ENCODE peak calls at places on chromosomes 5 and 9, in five cellular contexts. One of them, this sample, is unnamed.

GRCh38 chr5:123269436-123269835 is 153.8 kb downstream of the CEP120 start:
- DNase-seq in Calu3: no peak
- DNase-seq in CD8-positive, alpha-beta T cell: no peak
- DNase-seq in GM13976: no peak
- DNase-seq in Peyer's patch: no peak
- DNase-seq in this sample: no peak

GRCh38 chr5:2193142-2193922 is 310.6 kb upstream of the IRX4 start:
- DNase-seq in GM13976: no peak
- DNase-seq in Peyer's patch: no peak
- DNase-seq in CD8-positive, alpha-beta T cell: no peak
- DNase-seq in Calu3: no peak
- DNase-seq in this sample: no peak

GRCh38 chr9:131891578-131891977 is 151.7 kb upstream of the RAPGEF1 start:
- DNase-seq in GM13976: no peak
- DNase-seq in CD8-positive, alpha-beta T cell: no peak
- DNase-seq in Calu3: no peak
- DNase-seq in Peyer's patch: no peak
- DNase-seq in this sample: no peak

GRCh38 chr5:100731768-100732167 is 171.3 kb downstream of the ST8SIA4 start:
- DNase-seq in Calu3: no peak
- DNase-seq in Peyer's patch: no peak
- DNase-seq in CD8-positive, alpha-beta T cell: peak
- DNase-seq in GM13976: peak
- DNase-seq in this sample: no peak

GRCh38 chr9:127589955-127590370 is 22.1 kb upstream of the STXBP1 start:
- DNase-seq in CD8-positive, alpha-beta T cell: no peak
- DNase-seq in GM13976: peak
- DNase-seq in Calu3: peak
- DNase-seq in Peyer's patch: peak
- DNase-seq in this sample: no peak

GRCh38 chr9:37269221-37269620 is 148.8 kb downstream of the ZCCHC7 start:
- DNase-seq in Calu3: no peak
- DNase-seq in Peyer's patch: no peak
- DNase-seq in GM13976: no peak
- DNase-seq in CD8-positive, alpha-beta T cell: no peak
- DNase-seq in this sample: no peak

GRCh38 chr5:157821822-157822622 is 36.9 kb downstream of the CLINT1 start:
- DNase-seq in CD8-positive, alpha-beta T cell: no peak
- DNase-seq in GM13976: no peak
- DNase-seq in Calu3: no peak
- DNase-seq in Peyer's patch: no peak
- DNase-seq in this sample: no peak

GRCh38 chr9:132787748-132788159 is 90.3 kb downstream of the AK8 start:
- DNase-seq in CD8-positive, alpha-beta T cell: no peak
- DNase-seq in Calu3: no peak
- DNase-seq in GM13976: peak
- DNase-seq in Peyer's patch: no peak
- DNase-seq in this sample: no peak

GRCh38 chr5:129400395-129400983 is 59.6 kb upstream of the ADAMTS19 start:
- DNase-seq in GM13976: no peak
- DNase-seq in Peyer's patch: no peak
- DNase-seq in Calu3: no peak
- DNase-seq in CD8-positive, alpha-beta T cell: no peak
- DNase-seq in this sample: no peak

GRCh38 chr5:127206320-127207113 is 84.1 kb upstream of the MEGF10 start:
- DNase-seq in Peyer's patch: no peak
- DNase-seq in Calu3: peak
- DNase-seq in GM13976: no peak
- DNase-seq in CD8-positive, alpha-beta T cell: no peak
- DNase-seq in this sample: no peak

GRCh38 chr5:142109356-142110045 is 922 bp downstream of the NDFIP1 start:
- DNase-seq in CD8-positive, alpha-beta T cell: peak
- DNase-seq in Peyer's patch: no peak
- DNase-seq in Calu3: no peak
- DNase-seq in GM13976: peak
- DNase-seq in this sample: no peak

GRCh38 chr9:127783111-127783621 is 2.7 kb upstream of the CDK9 start:
- DNase-seq in Peyer's patch: no peak
- DNase-seq in Calu3: no peak
- DNase-seq in CD8-positive, alpha-beta T cell: peak
- DNase-seq in GM13976: peak
- DNase-seq in this sample: peak

GRCh38 chr5:133652951-133653601 is 40.7 kb upstream of the FSTL4 start:
- DNase-seq in Peyer's patch: no peak
- DNase-seq in CD8-positive, alpha-beta T cell: no peak
- DNase-seq in GM13976: no peak
- DNase-seq in Calu3: no peak
- DNase-seq in this sample: no peak

GRCh38 chr5:150138551-150139265 is 16.9 kb downstream of the PDGFRB start:
- DNase-seq in Calu3: no peak
- DNase-seq in Peyer's patch: no peak
- DNase-seq in CD8-positive, alpha-beta T cell: no peak
- DNase-seq in GM13976: no peak
- DNase-seq in this sample: no peak

GRCh38 chr5:44511596-44511995 is 122.4 kb upstream of the FGF10 start:
- DNase-seq in GM13976: no peak
- DNase-seq in Calu3: no peak
- DNase-seq in CD8-positive, alpha-beta T cell: no peak
- DNase-seq in Peyer's patch: no peak
- DNase-seq in this sample: no peak

GRCh38 chr5:9524941-9525340 is 20.9 kb downstream of the SEMA5A start:
- DNase-seq in GM13976: no peak
- DNase-seq in CD8-positive, alpha-beta T cell: no peak
- DNase-seq in Peyer's patch: no peak
- DNase-seq in Calu3: no peak
- DNase-seq in this sample: no peak

GRCh38 chr5:163569284-163569683 is 63.9 kb downstream of the MAT2B start:
- DNase-seq in GM13976: no peak
- DNase-seq in Peyer's patch: no peak
- DNase-seq in Calu3: no peak
- DNase-seq in CD8-positive, alpha-beta T cell: no peak
- DNase-seq in this sample: no peak

GRCh38 chr5:40615586-40616193 is 64.0 kb upstream of the PTGER4 start:
- DNase-seq in CD8-positive, alpha-beta T cell: no peak
- DNase-seq in Peyer's patch: no peak
- DNase-seq in Calu3: no peak
- DNase-seq in GM13976: no peak
- DNase-seq in this sample: no peak

GRCh38 chr5:65862384-65862783 is 64.0 kb upstream of the ERBIN start:
- DNase-seq in CD8-positive, alpha-beta T cell: no peak
- DNase-seq in GM13976: no peak
- DNase-seq in Peyer's patch: no peak
- DNase-seq in Calu3: no peak
- DNase-seq in this sample: no peak

GRCh38 chr5:128237504-128237903 is 153.9 kb downstream of the SLC12A2 start:
- DNase-seq in Calu3: no peak
- DNase-seq in Peyer's patch: no peak
- DNase-seq in GM13976: no peak
- DNase-seq in CD8-positive, alpha-beta T cell: no peak
- DNase-seq in this sample: no peak

GRCh38 chr9:132283165-132283564 is 71.6 kb downstream of the SETX start:
- DNase-seq in Calu3: no peak
- DNase-seq in CD8-positive, alpha-beta T cell: no peak
- DNase-seq in GM13976: peak
- DNase-seq in Peyer's patch: no peak
- DNase-seq in this sample: no peak

GRCh38 chr5:59218424-59219045 is 635.7 kb downstream of the RAB3C start:
- DNase-seq in Peyer's patch: no peak
- DNase-seq in Calu3: no peak
- DNase-seq in GM13976: peak
- DNase-seq in CD8-positive, alpha-beta T cell: no peak
- DNase-seq in this sample: no peak
- TF ChIP-seq CTCF in Peyer's patch: peak
- TF ChIP-seq CTCF in Calu3: no peak
- TF ChIP-seq CTCF in GM13976: no peak
- TF ChIP-seq CTCF in CD8-positive, alpha-beta T cell: no peak
- TF ChIP-seq CTCF in this sample: peak

DNA sequence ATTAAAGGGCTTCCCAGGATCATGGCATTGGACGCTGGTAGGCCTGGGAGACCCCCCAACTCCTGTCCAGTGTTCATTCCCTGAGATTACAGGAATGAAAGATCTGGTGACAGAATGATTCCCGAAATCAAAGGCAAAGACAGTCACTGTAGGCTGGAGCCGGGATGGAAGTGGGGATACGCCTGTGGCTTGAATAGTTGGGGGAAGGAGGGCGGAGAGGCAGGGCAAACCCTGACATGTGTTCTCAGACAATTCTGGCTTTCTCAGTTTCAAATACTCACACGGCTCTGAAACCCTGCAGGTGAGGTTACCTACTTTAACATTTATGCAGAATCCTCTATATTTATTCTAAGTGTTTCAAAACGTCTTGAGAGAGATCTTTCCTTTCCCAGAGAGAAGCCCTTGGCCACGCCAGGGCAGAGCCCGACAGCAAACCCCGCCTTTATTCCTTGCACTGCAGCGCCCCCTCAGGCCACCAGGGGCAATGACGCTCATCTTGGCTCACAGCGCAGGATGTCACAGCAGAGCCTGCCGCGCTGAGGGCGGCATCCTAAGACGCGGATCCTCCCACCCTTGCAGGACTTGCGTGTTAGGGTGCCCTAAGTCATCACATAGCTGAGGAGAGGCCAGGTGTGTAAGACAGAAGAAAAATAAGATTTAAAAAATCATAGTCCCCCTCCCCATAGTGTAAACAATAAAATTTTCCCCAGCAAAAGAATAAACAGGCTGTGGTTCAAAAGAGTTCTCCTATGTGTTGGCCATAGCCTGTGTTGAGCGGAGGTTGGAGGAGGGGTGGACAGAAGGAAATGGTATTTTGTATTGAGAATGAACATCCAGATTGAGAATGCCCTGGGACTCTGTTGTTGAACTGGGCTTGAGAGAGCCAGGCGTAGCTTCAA is 284.5 kb downstream of the NTRK2 start:
- DNase-seq in CD8-positive, alpha-beta T cell: peak
- DNase-seq in Calu3: peak
- DNase-seq in Peyer's patch: peak
- DNase-seq in GM13976: peak
- DNase-seq in this sample: no peak
- TF ChIP-seq CTCF in CD8-positive, alpha-beta T cell: no peak
- TF ChIP-seq CTCF in Calu3: peak
- TF ChIP-seq CTCF in Peyer's patch: peak
- TF ChIP-seq CTCF in GM13976: peak
- TF ChIP-seq CTCF in this sample: peak

GRCh38 chr9:136644343-136644592 is 18.4 kb upstream of the EGFL7 start:
- DNase-seq in GM13976: no peak
- DNase-seq in CD8-positive, alpha-beta T cell: no peak
- DNase-seq in Peyer's patch: no peak
- DNase-seq in Calu3: no peak
- DNase-seq in this sample: peak

GRCh38 chr9:136646827-136647711 is 15.6 kb upstream of the EGFL7 start:
- DNase-seq in GM13976: no peak
- DNase-seq in Calu3: no peak
- DNase-seq in Peyer's patch: peak
- DNase-seq in CD8-positive, alpha-beta T cell: no peak
- DNase-seq in this sample: peak

GRCh38 chr9:136644593-136645342 is 17.9 kb upstream of the EGFL7 start:
- DNase-seq in CD8-positive, alpha-beta T cell: peak
- DNase-seq in Calu3: peak
- DNase-seq in GM13976: peak
- DNase-seq in Peyer's patch: peak
- DNase-seq in this sample: peak

GRCh38 chr9:136645343-136645902 is 17.3 kb upstream of the EGFL7 start:
- DNase-seq in Calu3: no peak
- DNase-seq in CD8-positive, alpha-beta T cell: no peak
- DNase-seq in GM13976: no peak
- DNase-seq in Peyer's patch: peak
- DNase-seq in this sample: peak

DNA sequence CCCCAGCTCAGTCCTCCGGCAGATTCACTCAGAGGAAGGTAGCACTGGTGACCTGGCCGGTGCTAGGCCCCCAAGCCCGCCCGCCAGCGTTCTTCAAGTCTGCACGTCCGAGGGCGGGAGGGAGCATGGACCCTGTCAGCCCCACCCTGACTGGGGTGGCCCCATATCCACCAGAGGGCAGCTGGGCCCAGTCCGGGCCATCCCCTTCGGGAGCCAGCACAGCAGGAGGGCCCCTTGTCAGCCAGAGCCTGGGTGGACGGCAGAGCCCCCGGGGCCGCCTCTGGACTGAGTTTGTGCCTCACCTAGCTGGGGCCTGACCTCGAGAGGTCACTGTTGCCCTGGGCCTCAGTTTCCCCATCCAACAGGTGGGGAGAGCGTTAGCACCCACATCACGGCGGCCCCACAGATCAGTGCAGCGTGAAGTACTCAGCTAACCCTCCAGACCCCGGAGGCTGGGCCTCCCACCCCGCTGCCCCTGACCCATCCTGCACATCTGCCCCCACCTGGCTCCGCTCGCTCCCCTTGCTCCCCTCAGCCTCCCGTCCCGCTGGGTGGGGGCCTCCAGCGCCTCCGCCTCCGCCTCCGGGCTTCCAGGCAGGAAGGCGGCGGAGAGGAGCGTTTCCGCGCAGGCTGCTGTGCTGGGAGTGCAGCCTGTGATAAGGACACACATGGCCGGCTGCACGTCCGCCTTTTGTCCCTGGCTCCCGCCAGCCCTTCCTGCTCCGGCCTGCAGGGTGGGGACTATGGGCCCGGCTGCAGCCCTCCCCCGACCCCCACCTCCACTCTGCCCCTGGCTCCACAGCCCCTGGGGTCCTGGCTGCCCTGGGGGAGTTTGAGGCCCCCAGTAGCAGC is 16.6 kb upstream of the EGFL7 start:
- DNase-seq in Calu3: no peak
- DNase-seq in Peyer's patch: peak
- DNase-seq in CD8-positive, alpha-beta T cell: no peak
- DNase-seq in GM13976: no peak
- DNase-seq in this sample: peak
- TF ChIP-seq CTCF in Calu3: no peak
- TF ChIP-seq CTCF in Peyer's patch: no peak
- TF ChIP-seq CTCF in CD8-positive, alpha-beta T cell: no peak
- TF ChIP-seq CTCF in GM13976: no peak
- TF ChIP-seq CTCF in this sample: peak

DNA sequence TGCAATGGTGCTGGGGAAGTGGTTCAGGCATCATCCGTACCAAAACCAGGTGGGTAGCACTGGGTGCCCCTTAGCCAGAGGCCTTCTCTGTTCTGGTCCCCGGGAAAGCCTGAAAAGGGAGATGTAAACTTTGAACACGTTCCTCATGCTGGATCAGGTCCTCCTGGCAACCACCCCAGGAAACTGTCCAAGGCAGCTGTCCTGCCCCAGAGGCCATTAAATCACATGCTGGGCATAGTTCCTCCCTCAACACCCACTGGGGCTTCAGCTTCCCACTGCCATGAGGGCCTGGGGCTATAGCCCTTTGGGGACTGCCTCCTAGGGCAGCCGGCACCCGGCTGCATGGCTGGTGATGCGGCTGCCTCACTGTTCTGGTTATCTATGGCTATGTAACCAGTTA is 228.9 kb upstream of the MVB12B start:
- DNase-seq in Peyer's patch: no peak
- DNase-seq in CD8-positive, alpha-beta T cell: no peak
- DNase-seq in Calu3: no peak
- DNase-seq in GM13976: no peak
- DNase-seq in this sample: no peak
- TF ChIP-seq CTCF in Peyer's patch: no peak
- TF ChIP-seq CTCF in CD8-positive, alpha-beta T cell: no peak
- TF ChIP-seq CTCF in Calu3: no peak
- TF ChIP-seq CTCF in GM13976: no peak
- TF ChIP-seq CTCF in this sample: no peak

This sample was measured in CD14-positive monocyte.